ENCODE peak calls at places on chromosome 22, in six cellular contexts. O, V, J, C, E and K are unnamed samples.

GRCh38 chr22:33758961-33759360 is 161.3 kb downstream of the LARGE1 start:
- DNase-seq in E (no peak), O (no peak), J (no peak), C (no peak), V (no peak), K (no peak)

GRCh38 chr22:42608481-42609361 is 6.0 kb downstream of the POLDIP3 start:
- DNase-seq in V (peak; percentile 51), O (no peak), J (peak; percentile 13), C (peak; percentile 75), E (peak; percentile 48), K (no peak)

GRCh38 chr22:40421941-40422340 is 51.5 kb downstream of the SGSM3 start:
- DNase-seq in O (no peak), J (no peak), C (no peak), E (no peak), V (no peak), K (no peak)

GRCh38 chr22:20523118-20523983 is 15.9 kb downstream of the MED15 start:
- DNase-seq in C (peak; percentile 77), O (no peak), E (no peak), J (no peak), V (no peak), K (no peak)

GRCh38 chr22:26888887-26889286 is 231.5 kb downstream of the MIAT start:
- DNase-seq in E (no peak), J (no peak), V (no peak), C (no peak), O (no peak), K (no peak)

GRCh38 chr22:46937939-46938338 is 175.5 kb downstream of the TBC1D22A start:
- DNase-seq in E (no peak), V (no peak), J (no peak), O (no peak), C (no peak), K (no peak)

GRCh38 chr22:42933783-42934144 is 76.7 kb upstream of the ARFGAP3 start:
- DNase-seq in V (no peak), C (peak; percentile 99), O (no peak), E (peak; percentile 91), J (peak; percentile 69), K (no peak)

GRCh38 chr22:47395481-47395880 is 633.0 kb downstream of the TBC1D22A start:
- DNase-seq in V (no peak), J (no peak), O (no peak), E (no peak), C (no peak), K (no peak)

GRCh38 chr22:26828311-26828710 is 170.9 kb downstream of the MIAT start:
- DNase-seq in E (no peak), V (no peak), C (no peak), J (no peak), O (no peak), K (no peak)

GRCh38 chr22:39234867-39235687 is 9.7 kb downstream of the PDGFB start:
- DNase-seq in J (no peak), V (peak; percentile 81), O (no peak), C (no peak), E (peak; percentile 58), K (no peak)

GRCh38 chr22:25148149-25148691 is 51.4 kb upstream of the CRYBB3 start:
- DNase-seq in E (no peak), V (no peak), J (no peak), O (no peak), C (no peak), K (no peak)

GRCh38 chr22:33105501-33105911 is 47.3 kb upstream of the SYN3 start:
- DNase-seq in C (peak; percentile 28), E (no peak), O (no peak), J (peak; percentile 79), V (no peak), K (no peak)

GRCh38 chr22:48782326-48782725 is 1045.3 kb downstream of the BRD1 start:
- DNase-seq in J (no peak), O (no peak), E (no peak), V (no peak), C (no peak), K (no peak)

GRCh38 chr22:39268645-39269044 is 23.9 kb upstream of the PDGFB start:
- DNase-seq in E (no peak), O (no peak), V (no peak), J (no peak), C (no peak), K (no peak)

GRCh38 chr22:24071686-24072085 is 60.6 kb downstream of the CABIN1 start:
- DNase-seq in J (no peak), C (no peak), O (no peak), E (no peak), V (no peak), K (no peak)

GRCh38 chr22:49657275-49657973 is 170.2 kb downstream of the BRD1 start:
- DNase-seq in C (no peak), J (peak; percentile 17), V (peak; percentile 85), E (peak; percentile 56), O (peak; percentile 79), K (no peak)

GRCh38 chr22:25076281-25076680 is 123.4 kb upstream of the CRYBB3 start:
- DNase-seq in E (no peak), O (no peak), C (no peak), J (no peak), V (no peak), K (no peak)

GRCh38 chr22:47298017-47298820 is 535.8 kb downstream of the TBC1D22A start:
- DNase-seq in V (no peak), J (no peak), O (no peak), C (no peak), E (no peak), K (no peak)

GRCh38 chr22:22424210-22424800 is 84.2 kb downstream of the ZNF280B start:
- DNase-seq in E (no peak), J (peak; percentile 48), V (no peak), C (no peak), O (peak; percentile 9), K (no peak)

GRCh38 chr22:43207386-43207785 is 20.5 kb upstream of the TTLL12 start:
- DNase-seq in V (peak; percentile 55), J (no peak), C (no peak), E (no peak), O (no peak), K (no peak)

GRCh38 chr22:39415506-39415905 is 15.9 kb downstream of the TAB1 start:
- DNase-seq in C (no peak), O (no peak), E (no peak), J (no peak), V (peak; percentile 59), K (no peak)

GRCh38 chr22:17783317-17783716 is 9.0 kb upstream of the BID start:
- DNase-seq in O (no peak), C (no peak), V (peak; percentile 22), J (no peak), E (no peak), K (no peak)

GRCh38 chr22:42069801-42070516 is 653 bp downstream of the NAGA start:
- DNase-seq in V (no peak), O (no peak), E (no peak), C (no peak), J (no peak), K (no peak)

GRCh38 chr22:48758021-48758561 is 1069.6 kb downstream of the BRD1 start:
- DNase-seq in E (no peak), V (no peak), O (no peak), J (no peak), C (no peak), K (peak; percentile 55)

GRCh38 chr22:31193092-31193491 is 19.0 kb upstream of the LIMK2 start:
- DNase-seq in C (no peak), V (no peak), O (no peak), E (no peak), J (no peak), K (no peak)

GRCh38 chr22:43446881-43447280 is 35.1 kb downstream of the MPPED1 start:
- DNase-seq in V (no peak), C (no peak), E (no peak), J (no peak), O (no peak), K (no peak)

GRCh38 chr22:46878549-46878948 is 116.1 kb downstream of the TBC1D22A start:
- DNase-seq in V (no peak), E (no peak), C (no peak), O (no peak), J (peak; percentile 20), K (no peak)

GRCh38 chr22:48752451-48753380 is 1075.0 kb downstream of the BRD1 start:
- DNase-seq in V (peak; percentile 67), C (no peak), J (no peak), E (no peak), O (no peak), K (no peak)

GRCh38 chr22:19497245-19497644 is 17.5 kb downstream of the CDC45 start:
- DNase-seq in E (no peak), V (no peak), C (peak; percentile 17), J (no peak), O (no peak), K (no peak)

GRCh38 chr22:42343136-42343484 is 72.7 kb upstream of the TCF20 start:
- DNase-seq in V (peak; percentile 54), C (no peak), O (no peak), E (no peak), J (no peak), K (no peak)

GRCh38 chr22:40805239-40805638 is 13.9 kb downstream of the SLC25A17 start:
- DNase-seq in V (no peak), J (no peak), C (no peak), O (no peak), E (no peak), K (no peak)

GRCh38 chr22:42316988-42317387 is 46.5 kb upstream of the TCF20 start:
- DNase-seq in C (no peak), O (no peak), J (no peak), V (no peak), E (no peak), K (no peak)

GRCh38 chr22:37747715-37748100 is 50.9 kb downstream of the TRIOBP start:
- DNase-seq in O (no peak), E (no peak), J (no peak), V (no peak), C (no peak), K (no peak)
- H3K4me1 ChIP-seq in O (peaks cover 5% of the 10 kb centered on the region), E (peaks cover 81% of the 10 kb centered on the region), J (peaks cover 71% of the 10 kb centered on the region), V (peaks cover 43% of the 10 kb centered on the region), C (peaks cover 72% of the 10 kb centered on the region), K (peaks cover 43% of the 10 kb centered on the region)

DNA sequence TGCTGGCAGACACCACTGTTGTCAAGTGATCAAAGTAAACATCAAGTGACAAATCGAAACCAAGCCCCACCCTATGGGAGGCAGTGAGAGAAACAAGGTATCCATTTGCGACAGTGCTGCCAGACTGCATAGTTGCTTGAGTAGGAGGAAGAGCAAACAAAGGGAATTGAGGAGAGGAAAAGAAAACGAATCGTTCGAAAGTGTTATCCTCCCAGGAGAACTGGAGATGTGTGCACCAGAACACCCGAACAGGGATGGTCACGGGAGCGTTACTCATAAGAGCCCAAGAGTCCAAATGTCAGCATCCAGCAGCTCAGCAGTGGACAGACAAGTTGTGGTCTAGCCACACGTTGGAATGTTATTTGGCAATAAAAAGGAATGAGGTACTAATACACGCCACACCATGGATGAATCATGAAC is 58.4 kb upstream of the NUP50 start:
- DNase-seq in J (peak; percentile 92), V (no peak), O (no peak), E (peak; percentile 86), C (peak; percentile 99), K (no peak)
- H3K4me3 ChIP-seq in J (no peak overlapping the region), V (no peak overlapping the region), O (no peak overlapping the region), E (peak overlapping the region; percentile 39), C (no peak overlapping the region), K (no peak overlapping the region)

GRCh38 chr22:29491012-29491411 is 11.0 kb downstream of the NEFH start:
- DNase-seq in J (no peak), E (no peak), V (no peak), O (no peak), C (no peak), K (no peak)

GRCh38 chr22:29493636-29494035 is 13.6 kb downstream of the NEFH start:
- DNase-seq in O (no peak), E (no peak), V (no peak), C (no peak), J (no peak), K (no peak)
- H3K4me1 ChIP-seq in O (no peaks in the 10 kb centered on the region), E (no peaks in the 10 kb centered on the region), V (no peaks in the 10 kb centered on the region), C (no peaks in the 10 kb centered on the region), J (no peaks in the 10 kb centered on the region), K (no peaks in the 10 kb centered on the region)

GRCh38 chr22:45263790-45264269 is 20.9 kb upstream of the UPK3A start:
- DNase-seq in V (peak; percentile 82), J (peak; percentile 83), O (peak; percentile 37), E (peak; percentile 54), C (peak; percentile 91), K (no peak)
- H3K4me3 ChIP-seq in V (no peak overlapping the region), J (no peak overlapping the region), O (no peak overlapping the region), E (no peak overlapping the region), C (no peak overlapping the region), K (no peak overlapping the region)